ENCODE peak calls at places on chromosomes 1 and 21, in eight cellular contexts. B is SK-N-SH, V is HCT116, Z is K562, H is H1, R is GM12878, Y is endothelial cell of umbilical vein, Q is HepG2. I is an unnamed sample.

GRCh38 chr1:231610392-231610791 is 16.2 kb upstream of the DISC1 start:
- DNase-seq in B (no peak), V (no peak), Z (no peak), H (no peak), R (no peak), Y (no peak), Q (no peak), I (no peak)

GRCh38 chr1:67338642-67339041 is 31.0 kb downstream of the IL12RB2 start:
- DNase-seq in B (no peak), V (no peak), Z (no peak), H (no peak), R (peak; percentile 83), Y (no peak), Q (no peak), I (no peak)

GRCh38 chr21:25362375-25363267 is 244.7 kb downstream of the MRPL39 start:
- DNase-seq in B (no peak), V (no peak), Z (no peak), H (no peak), R (no peak), Y (no peak), Q (no peak), I (no peak)

GRCh38 chr1:53893999-53894636 is at the start of gene DIO1:
- DNase-seq in B (no peak), V (no peak), Z (no peak), H (no peak), R (no peak), Y (no peak), Q (peak; percentile 51), I (no peak)

GRCh38 chr1:186152227-186152944 is 222.7 kb downstream of the TPR start:
- DNase-seq in B (no peak), V (peak; percentile 54), Z (no peak), H (no peak), R (no peak), Y (no peak), Q (no peak), I (peak; percentile 72)

GRCh38 chr1:211713231-211713630 is 37.8 kb upstream of the NEK2 start:
- DNase-seq in B (no peak), V (no peak), Z (no peak), H (no peak), R (no peak), Y (no peak), Q (no peak), I (no peak)

GRCh38 chr21:24272527-24272938 is 1334.7 kb downstream of the MRPL39 start:
- DNase-seq in B (no peak), V (no peak), Z (peak; percentile 77), H (no peak), R (no peak), Y (no peak), Q (no peak), I (no peak)

GRCh38 chr1:29875557-29876028 is 639.3 kb downstream of the PTPRU start:
- DNase-seq in B (peak; percentile 27), V (no peak), Z (no peak), H (no peak), R (no peak), Y (peak; percentile 44), Q (no peak), I (no peak)

GRCh38 chr1:107352850-107353249 is 212.0 kb downstream of the NTNG1 start:
- DNase-seq in B (no peak), V (no peak), Z (no peak), H (no peak), R (no peak), Y (no peak), Q (no peak), I (no peak)

GRCh38 chr21:46084709-46085108 is 13.2 kb upstream of the COL6A2 start:
- DNase-seq in B (no peak), V (no peak), Z (no peak), H (no peak), R (no peak), Y (no peak), Q (no peak), I (no peak)

GRCh38 chr1:174232761-174233160 is 73.4 kb downstream of the RABGAP1L start:
- DNase-seq in B (no peak), V (no peak), Z (no peak), H (no peak), R (no peak), Y (no peak), Q (no peak), I (no peak)

GRCh38 chr1:178942285-178943218 is 71.7 kb upstream of the ANGPTL1 start:
- DNase-seq in B (no peak), V (no peak), Z (no peak), H (no peak), R (no peak), Y (no peak), Q (no peak), I (peak; percentile 55)

GRCh38 chr1:209319549-209319948 is 264.0 kb upstream of the CAMK1G start:
- DNase-seq in B (no peak), V (no peak), Z (no peak), H (no peak), R (no peak), Y (no peak), Q (no peak), I (no peak)

GRCh38 chr1:234619071-234619480 is 9.1 kb upstream of the IRF2BP2 start:
- DNase-seq in B (no peak), V (no peak), Z (no peak), H (no peak), R (no peak), Y (peak; percentile 47), Q (no peak), I (no peak)

GRCh38 chr1:1080951-1081310 is 6.8 kb upstream of the RNF223 start:
- DNase-seq in B (peak; percentile 74), V (no peak), Z (no peak), H (no peak), R (no peak), Y (no peak), Q (no peak), I (no peak)

GRCh38 chr1:180265871-180266270 is 35.8 kb downstream of the LHX4 start:
- DNase-seq in B (no peak), V (no peak), Z (no peak), H (no peak), R (no peak), Y (no peak), Q (no peak), I (no peak)

DNA sequence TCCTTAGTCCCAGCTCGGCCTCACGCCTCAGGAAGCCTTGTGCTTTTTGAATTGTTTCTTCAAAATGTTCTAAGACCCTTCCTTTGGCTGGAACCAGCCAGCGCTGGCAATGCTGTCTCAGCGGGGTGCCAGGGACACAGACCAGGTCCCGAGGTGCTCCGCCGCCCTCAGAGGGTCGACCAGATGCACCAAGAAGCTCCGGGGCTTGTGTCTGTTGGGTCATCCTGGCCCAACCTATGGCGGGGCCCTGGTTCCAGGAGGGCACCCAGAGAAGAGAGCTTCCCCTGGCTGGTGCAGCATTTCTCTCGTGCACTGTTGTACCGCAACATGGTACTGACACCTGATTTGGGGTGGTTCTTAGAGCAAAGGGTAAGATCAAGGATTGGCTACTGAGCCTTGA is 40.1 kb upstream of the BECN2 start:
- DNase-seq in B (no peak), V (no peak), Z (no peak), H (no peak), R (no peak), Y (no peak), Q (no peak), I (no peak)
- H3K4me3 ChIP-seq in B (no peak overlapping the region), V (no peak overlapping the region), Z (no peak overlapping the region), H (no peak overlapping the region), R (no peak overlapping the region), Y (no peak overlapping the region), Q (no peak overlapping the region), I (no peak overlapping the region)

DNA sequence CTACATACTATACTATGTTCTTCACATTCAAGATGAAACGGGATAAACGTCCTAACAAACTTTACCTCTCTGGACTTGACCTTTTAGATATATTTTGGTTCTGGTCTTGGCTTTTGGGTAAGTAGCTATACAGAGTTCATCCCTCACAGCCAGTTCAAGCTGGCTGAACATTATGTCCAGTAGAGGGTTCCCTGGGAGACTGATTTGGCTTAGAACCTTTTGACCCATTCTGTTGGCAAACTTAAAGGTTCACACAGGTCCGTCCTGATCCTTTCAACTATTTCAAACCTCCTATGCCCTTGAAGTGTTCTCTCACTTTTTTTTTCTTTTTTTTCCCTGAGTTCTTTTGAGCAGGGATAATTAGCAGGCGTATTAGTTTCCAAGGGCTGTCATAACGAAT is 257.7 kb upstream of the USP25 start:
- DNase-seq in B (no peak), V (no peak), Z (no peak), H (no peak), R (no peak), Y (no peak), Q (no peak), I (no peak)
- TF ChIP-seq POLR2AphosphoS5 in B (no peak), V (no peak), Z (no peak), H (no peak), R (no peak), Y (no peak), Q (no peak), I (no peak)

GRCh38 chr1:184483101-184483813 is 96.4 kb downstream of the C1orf21 start:
- DNase-seq in B (no peak), V (no peak), Z (no peak), H (no peak), R (no peak), Y (peak; percentile 22), Q (no peak), I (no peak)
- H3K9ac ChIP-seq in B (no peak overlapping the region), V (no peak overlapping the region), Z (no peak overlapping the region), H (no peak overlapping the region), R (no peak overlapping the region), Y (no peak overlapping the region), Q (no peak overlapping the region), I (no peak overlapping the region)

GRCh38 chr1:18956189-18957135 is at the start of gene IFFO2:
- DNase-seq in B (peak; percentile 100), V (peak; percentile 76), Z (peak; percentile 100), H (peak; percentile 91), R (peak; percentile 34), Y (peak; percentile 93), Q (peak; percentile 85), I (no peak)

GRCh38 chr1:18955116-18955441 is 1.4 kb downstream of the IFFO2 start:
- DNase-seq in B (no peak), V (no peak), Z (no peak), H (no peak), R (no peak), Y (peak; percentile 33), Q (no peak), I (no peak)

GRCh38 chr1:18954270-18955071 is 2.0 kb downstream of the IFFO2 start:
- DNase-seq in B (no peak), V (no peak), Z (no peak), H (no peak), R (no peak), Y (peak; percentile 69), Q (no peak), I (no peak)

GRCh38 chr1:18957136-18957521 is 653 bp upstream of the IFFO2 start:
- DNase-seq in B (peak; percentile 70), V (no peak), Z (peak; percentile 37), H (no peak), R (no peak), Y (no peak), Q (no peak), I (no peak)

DNA sequence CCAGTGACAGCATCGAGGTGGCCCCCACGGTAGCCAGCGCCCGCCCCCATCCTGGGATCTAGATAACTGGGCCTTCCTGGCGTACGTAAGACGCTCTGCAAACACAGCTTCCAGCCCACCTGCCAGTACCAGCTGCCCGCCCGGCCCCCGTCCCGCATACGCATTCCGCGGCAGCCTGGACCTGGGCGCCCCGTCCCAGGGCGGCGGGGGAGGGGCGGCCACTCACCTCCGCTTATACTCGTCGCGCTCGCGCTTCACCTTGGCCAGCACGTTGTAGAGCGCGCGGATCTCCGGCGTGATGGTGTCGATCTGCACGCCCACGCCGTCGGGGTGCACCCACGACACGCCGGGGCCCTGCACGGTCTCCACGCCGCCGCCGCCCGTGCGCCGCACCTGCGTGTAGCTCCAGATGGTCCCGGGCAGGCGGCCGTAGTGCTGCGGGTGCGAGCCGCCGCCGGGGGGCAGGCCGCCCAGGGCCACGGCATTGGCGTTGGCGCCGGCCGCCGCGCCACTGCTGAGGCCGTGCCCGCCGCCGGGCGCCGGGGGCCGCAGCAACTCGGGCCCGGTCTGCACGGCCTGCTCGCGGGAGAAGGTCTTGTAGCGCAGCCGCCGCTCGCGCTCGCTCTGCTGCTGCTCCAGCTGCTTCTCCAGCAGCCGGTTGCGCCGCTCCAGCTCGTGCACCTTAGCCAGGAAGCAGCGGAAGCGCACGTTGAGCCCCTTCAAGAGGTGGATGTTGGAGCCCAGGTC is 861 bp downstream of the IFFO2 start:
- DNase-seq in B (peak; percentile 80), V (no peak), Z (peak; percentile 57), H (no peak), R (no peak), Y (peak; percentile 40), Q (no peak), I (no peak)
- H3K4me3 ChIP-seq in B (peak overlapping the region; percentile 77), V (peak overlapping the region; percentile 75), Z (no peak overlapping the region), H (peak overlapping the region; percentile 47), R (peak overlapping the region; percentile 70), Y (peak overlapping the region; percentile 89), Q (peak overlapping the region; percentile 82), I (peak overlapping the region; percentile 81)

I was measured in SK-N-MC.